ENCODE peak calls at places on chromosomes 4 and X, in ten cellular contexts. K is HCT116; J is GM12865; V is CD4-positive, alpha-beta T cell; G is NB4; C is heart right ventricle; B is cardiac muscle cell; O is fibroblast of lung; R is neural crest cell; M is choroid plexus epithelial cell. Y is an unnamed sample.

GRCh38 chr4:15958562-15958961 is 4.4 kb downstream of the FGFBP2 start:
- DNase-seq in C (no peak), K (no peak), O (no peak), V (no peak), M (no peak), B (no peak), R (no peak), J (no peak), G (no peak), Y (no peak)

GRCh38 chr4:13701937-13702446 is 74.5 kb upstream of the BOD1L1 start:
- DNase-seq in J (no peak), G (peak), V (no peak), M (peak), K (peak), R (no peak), C (no peak), O (peak), B (no peak), Y (peak)

GRCh38 chr4:169159614-169160013 is 111.1 kb downstream of the SH3RF1 start:
- DNase-seq in C (no peak), M (peak), O (peak), G (no peak), K (no peak), V (no peak), B (no peak), R (no peak), J (no peak), Y (peak)

GRCh38 chr4:98514930-98515809 is 143.2 kb downstream of the TSPAN5 start:
- DNase-seq in R (no peak), C (no peak), O (no peak), V (no peak), J (no peak), K (no peak), G (no peak), M (no peak), B (no peak), Y (peak)

GRCh38 chr4:186946682-186947294 is 223.1 kb upstream of the FAT1 start:
- DNase-seq in B (peak), C (no peak), K (peak), V (no peak), J (no peak), G (no peak), O (peak), R (no peak), M (peak), Y (peak)

GRCh38 chr4:63717384-63717783 is 691.9 kb downstream of the TECRL start:
- DNase-seq in R (no peak), K (no peak), G (peak), M (peak), V (no peak), J (peak), B (peak), C (no peak), O (no peak), Y (peak)

GRCh38 chrX:39874202-39874816 is 223.4 kb downstream of the BCOR start:
- DNase-seq in R (no peak), K (no peak), G (no peak), V (no peak), J (peak), C (no peak), B (no peak), O (no peak), M (no peak), Y (no peak)

GRCh38 chr4:21726255-21726815 is 222.2 kb downstream of the KCNIP4 start:
- DNase-seq in O (peak), M (peak), K (no peak), G (no peak), R (no peak), J (no peak), C (no peak), V (no peak), B (no peak), Y (peak)

GRCh38 chrX:73206366-73206765 is 8.3 kb downstream of the NAP1L2 start:
- DNase-seq in V (no peak), O (no peak), J (no peak), C (no peak), K (no peak), B (no peak), G (no peak), R (no peak), M (no peak), Y (no peak)

GRCh38 chr4:183823394-183823793 is 81.7 kb upstream of the STOX2 start:
- DNase-seq in V (no peak), K (no peak), B (no peak), G (no peak), J (no peak), C (no peak), O (peak), M (peak), R (no peak), Y (peak)

GRCh38 chrX:106612403-106612789 is 618 bp downstream of the RADX start:
- DNase-seq in O (peak), V (no peak), G (no peak), M (no peak), C (no peak), J (no peak), K (no peak), B (peak), R (no peak), Y (no peak)

GRCh38 chr4:112840061-112840460 is 203.1 kb downstream of the LARP7 start:
- DNase-seq in R (no peak), O (peak), M (peak), G (no peak), J (no peak), K (no peak), V (no peak), B (no peak), C (no peak), Y (peak)

GRCh38 chr4:31949045-31949444 is 1228.9 kb downstream of the PCDH7 start:
- DNase-seq in M (no peak), C (no peak), K (no peak), G (no peak), V (no peak), J (no peak), O (peak), R (no peak), B (no peak), Y (no peak)

GRCh38 chrX:24574743-24575142 is 72.4 kb downstream of the PCYT1B start:
- DNase-seq in J (peak), B (no peak), M (no peak), O (no peak), C (no peak), G (peak), V (no peak), R (no peak), K (no peak), Y (no peak)

GRCh38 chrX:68995386-68995779 is 166.6 kb downstream of the EFNB1 start:
- DNase-seq in B (no peak), C (no peak), V (no peak), K (no peak), R (no peak), M (no peak), G (no peak), J (no peak), O (no peak), Y (no peak)

GRCh38 chr4:115729739-115730266 is 616.4 kb upstream of the NDST4 start:
- DNase-seq in R (no peak), B (no peak), K (no peak), V (no peak), J (no peak), O (no peak), G (no peak), M (no peak), C (no peak), Y (no peak)

GRCh38 chr4:186307916-186308315 is 41.9 kb downstream of the F11 start:
- DNase-seq in C (no peak), K (no peak), O (peak), B (no peak), G (no peak), V (no peak), M (no peak), R (no peak), J (no peak), Y (no peak)

GRCh38 chr4:1234296-1234695 is 14.6 kb downstream of the CTBP1 start:
- DNase-seq in G (no peak), B (no peak), R (no peak), V (no peak), J (no peak), O (no peak), M (no peak), C (no peak), K (no peak), Y (no peak)
- TF ChIP-seq CTCF in G (no peak), B (no peak), R (no peak), V (no peak), J (no peak), O (no peak), M (no peak), C (no peak), K (no peak), Y (no peak)

DNA sequence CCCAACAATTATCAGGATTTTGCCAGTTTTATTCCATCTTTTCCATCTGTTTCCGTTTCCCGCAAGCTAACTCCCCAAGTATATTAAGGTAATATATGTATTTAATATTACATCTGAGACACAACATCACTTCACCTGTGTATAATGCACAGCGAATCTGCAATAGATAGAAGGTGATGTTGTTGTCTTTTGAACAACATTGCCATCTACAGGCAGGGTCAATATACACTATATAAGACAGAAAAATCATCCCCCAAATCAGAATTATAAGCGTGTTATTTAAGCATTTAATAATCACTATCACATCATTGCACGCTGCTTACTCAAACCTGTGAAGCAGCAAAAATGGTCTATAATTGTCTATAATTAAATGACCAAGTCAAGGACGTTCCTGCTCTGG is 1115.5 kb downstream of the NLGN4X start:
- DNase-seq in C (no peak), J (no peak), B (peak), V (no peak), R (no peak), O (peak), G (peak), K (no peak), M (peak), Y (peak)
- TF ChIP-seq CTCF in C (no peak), J (no peak), B (no peak), V (no peak), R (peak), O (no peak), G (peak), K (no peak), M (no peak), Y (no peak)

GRCh38 chr4:117700111-117700892 is 334.0 kb upstream of the NDST3 start:
- DNase-seq in V (no peak), M (no peak), C (no peak), G (peak), J (peak), B (peak), O (no peak), K (peak), R (no peak), Y (no peak)
- TF ChIP-seq CTCF in V (no peak), M (no peak), C (no peak), G (peak), J (peak), B (no peak), O (no peak), K (peak), R (peak), Y (no peak)

GRCh38 chr4:119165767-119166166 is 30.1 kb downstream of the MYOZ2 start:
- DNase-seq in J (no peak), G (no peak), M (no peak), B (no peak), V (no peak), K (no peak), O (no peak), R (no peak), C (no peak), Y (no peak)

GRCh38 chr4:119172223-119172622 is 36.6 kb downstream of the MYOZ2 start:
- DNase-seq in B (no peak), R (no peak), V (no peak), M (no peak), J (no peak), C (no peak), O (no peak), K (no peak), G (no peak), Y (no peak)

DNA sequence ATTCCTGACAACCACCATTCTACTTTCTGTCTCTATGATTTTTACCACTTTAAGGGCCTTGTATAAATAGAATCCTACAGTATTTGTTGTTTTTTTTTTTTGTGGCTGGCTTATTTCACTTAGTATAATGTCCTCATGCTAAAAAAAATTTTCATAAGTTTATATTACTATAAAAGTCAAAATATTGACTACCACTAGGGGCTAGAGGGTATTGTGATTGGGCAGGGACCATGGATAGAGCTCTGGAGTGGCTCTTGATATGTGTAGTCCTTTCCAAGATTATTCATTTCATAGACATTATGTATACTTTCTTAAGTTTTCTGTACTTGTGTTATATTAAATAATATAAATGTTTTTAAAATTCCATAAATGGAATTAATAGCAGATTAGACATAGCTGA is 34.6 kb downstream of the MYOZ2 start:
- DNase-seq in V (no peak), R (no peak), M (no peak), G (no peak), J (no peak), K (no peak), O (no peak), B (no peak), C (no peak), Y (no peak)
- TF ChIP-seq CTCF in V (no peak), R (no peak), M (no peak), G (no peak), J (no peak), K (peak), O (no peak), B (peak), C (no peak), Y (peak)

GRCh38 chr4:17597517-17597916 is 16.9 kb upstream of the MED28 start:
- DNase-seq in M (peak), O (no peak), R (no peak), B (no peak), J (no peak), K (no peak), G (peak), V (no peak), C (no peak), Y (peak)
- TF ChIP-seq CTCF in M (peak), O (no peak), R (peak), B (peak), J (no peak), K (peak), G (peak), V (no peak), C (no peak), Y (peak)

DNA sequence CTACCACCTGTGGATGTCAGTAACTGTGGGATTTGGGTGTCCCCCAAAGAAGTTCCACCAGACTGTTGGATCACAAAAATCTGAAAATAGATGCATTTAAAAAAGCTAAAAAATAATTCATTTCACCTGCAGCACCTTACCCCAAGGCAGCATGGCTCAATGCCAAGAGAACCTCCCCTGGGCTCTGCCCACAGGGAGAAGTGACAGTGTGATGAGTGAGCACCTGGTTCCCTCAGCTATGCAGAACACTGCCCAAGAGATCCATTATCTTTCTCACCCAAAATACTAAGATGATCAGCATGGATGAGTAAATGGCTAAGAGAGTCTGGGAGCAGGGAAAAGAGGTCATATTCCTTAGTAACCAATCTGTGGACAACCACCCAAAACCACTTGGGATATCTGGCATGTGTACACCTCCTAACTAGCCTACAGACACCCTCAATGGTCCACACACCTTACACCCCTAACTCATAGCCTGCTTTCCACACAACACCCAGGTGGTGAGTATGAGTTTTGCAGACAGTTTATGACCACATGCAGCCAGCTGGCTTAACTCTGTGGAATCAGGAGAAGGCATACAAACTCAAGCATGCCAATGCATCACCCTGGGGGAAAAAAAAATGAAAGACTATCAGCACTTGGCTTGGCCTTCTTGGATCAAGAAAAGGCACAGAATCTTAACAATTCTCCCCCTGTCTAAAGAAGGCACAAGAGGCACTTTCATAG is 416.5 kb upstream of the SMIM31 start:
- DNase-seq in G (no peak), C (no peak), B (no peak), R (no peak), V (no peak), M (no peak), O (no peak), J (no peak), K (no peak), Y (no peak)
- TF ChIP-seq CTCF in G (no peak), C (no peak), B (no peak), R (no peak), V (no peak), M (no peak), O (no peak), J (no peak), K (peak), Y (no peak)

GRCh38 chrX:121322159-121322558 is 274.7 kb downstream of the GLUD2 start:
- DNase-seq in R (no peak), C (no peak), J (no peak), K (no peak), B (no peak), V (no peak), G (peak), M (peak), O (no peak), Y (no peak)
- TF ChIP-seq CTCF in R (no peak), C (no peak), J (no peak), K (peak), B (peak), V (no peak), G (no peak), M (peak), O (no peak), Y (peak)

DNA sequence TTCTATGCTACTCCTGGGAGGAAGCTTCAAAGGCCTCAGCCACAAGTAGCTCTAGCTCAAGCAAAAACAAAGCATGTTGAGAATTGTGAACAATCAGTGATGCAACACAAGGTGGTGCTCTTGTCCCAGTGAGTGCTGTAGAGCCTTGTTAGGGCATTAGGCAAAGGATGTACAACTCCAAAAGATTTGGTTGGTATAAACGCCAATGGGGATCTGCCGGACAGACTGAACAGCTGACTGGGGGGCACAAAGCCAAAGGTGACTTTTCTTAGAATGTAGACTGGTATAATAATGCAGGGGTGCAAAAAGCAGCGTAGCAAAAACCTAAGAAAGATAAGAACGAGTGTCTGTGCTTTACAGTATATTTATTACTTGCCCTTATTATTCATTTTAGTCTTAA is 62.6 kb upstream of the ALB start:
- DNase-seq in M (peak), K (peak), R (peak), G (peak), B (peak), O (peak), C (no peak), J (peak), V (no peak), Y (peak)
- TF ChIP-seq CTCF in M (peak), K (peak), R (peak), G (peak), B (peak), O (peak), C (peak), J (peak), V (no peak), Y (peak)